ENCODE peak calls at places on chromosomes 3 and 15, in six cellular contexts. T, R, L, D, A and C are unnamed samples.

GRCh38 chr3:66609660-66610547 is 109.1 kb upstream of the LRIG1 start:
- DNase-seq in T (no peak), R (no peak), L (peak; percentile 84), D (no peak), A (no peak), C (no peak)

GRCh38 chr15:64454282-64454681 is 6.1 kb upstream of the ZNF609 start:
- DNase-seq in T (no peak), R (no peak), L (no peak), D (no peak), A (no peak), C (no peak)

GRCh38 chr3:46705751-46706572 is 4.8 kb downstream of the TMIE start:
- DNase-seq in T (no peak), R (no peak), L (no peak), D (no peak), A (no peak), C (peak; percentile 40)

GRCh38 chr3:102158080-102158756 is 276.6 kb upstream of the ZPLD1 start:
- DNase-seq in T (no peak), R (no peak), L (no peak), D (no peak), A (no peak), C (peak; percentile 43)

GRCh38 chr15:31344824-31345605 is 18.4 kb downstream of the KLF13 start:
- DNase-seq in T (no peak), R (no peak), L (no peak), D (no peak), A (no peak), C (no peak)

GRCh38 chr3:119310052-119310451 is 15.9 kb downstream of the ARHGAP31 start:
- DNase-seq in T (no peak), R (no peak), L (peak; percentile 96), D (no peak), A (no peak), C (peak; percentile 94)

GRCh38 chr3:143720381-143720780 is 127.9 kb downstream of the SLC9A9 start:
- DNase-seq in T (no peak), R (no peak), L (no peak), D (no peak), A (no peak), C (no peak)

GRCh38 chr3:15768421-15769255 is 29.1 kb downstream of the ANKRD28 start:
- DNase-seq in T (no peak), R (no peak), L (peak; percentile 97), D (no peak), A (no peak), C (peak; percentile 95)

GRCh38 chr3:72259755-72260589 is 475.0 kb upstream of the PROK2 start:
- DNase-seq in T (no peak), R (no peak), L (no peak), D (no peak), A (no peak), C (no peak)

GRCh38 chr15:31136016-31136415 is 34.5 kb upstream of the TRPM1 start:
- DNase-seq in T (no peak), R (no peak), L (no peak), D (no peak), A (no peak), C (no peak)

GRCh38 chr3:139202226-139202958 is 141.4 kb upstream of the MRPS22 start:
- DNase-seq in T (no peak), R (no peak), L (peak; percentile 39), D (no peak), A (no peak), C (no peak)

GRCh38 chr3:65778966-65779365 is 259.8 kb downstream of the MAGI1 start:
- DNase-seq in T (no peak), R (no peak), L (peak; percentile 29), D (no peak), A (no peak), C (no peak)